ENCODE peak calls at places on chromosomes 13 and 19, in six cellular contexts. One of them, this sample, is unnamed.

GRCh38 chr13:37959284-37959683 is 89.7 kb upstream of the TRPC4 start:
- DNase-seq in uterus: no peak
- DNase-seq in GM12865: no peak
- DNase-seq in astrocyte of the spinal cord: no peak
- DNase-seq in AG04450: no peak
- DNase-seq in GM12864: no peak
- DNase-seq in this sample: no peak

GRCh38 chr19:2952953-2953481 is 8.2 kb upstream of the ZNF77 start:
- DNase-seq in uterus: no peak
- DNase-seq in GM12865: peak; percentile 49
- DNase-seq in astrocyte of the spinal cord: no peak
- DNase-seq in AG04450: no peak
- DNase-seq in GM12864: peak; percentile 59
- DNase-seq in this sample: no peak

GRCh38 chr19:1122972-1123363 is 19.2 kb downstream of the GPX4 start:
- DNase-seq in uterus: peak; percentile 70
- DNase-seq in GM12865: peak; percentile 91
- DNase-seq in astrocyte of the spinal cord: peak; percentile 74
- DNase-seq in AG04450: no peak
- DNase-seq in GM12864: no peak
- DNase-seq in this sample: no peak

GRCh38 chr19:52734340-52734892 is 428 bp downstream of the ZNF611 start:
- DNase-seq in uterus: peak; percentile 21
- DNase-seq in GM12865: no peak
- DNase-seq in astrocyte of the spinal cord: peak; percentile 6
- DNase-seq in AG04450: no peak
- DNase-seq in GM12864: no peak
- DNase-seq in this sample: no peak

GRCh38 chr13:26584713-26585112 is 27.2 kb downstream of the WASF3 start:
- DNase-seq in uterus: no peak
- DNase-seq in GM12865: no peak
- DNase-seq in astrocyte of the spinal cord: peak; percentile 49
- DNase-seq in AG04450: no peak
- DNase-seq in GM12864: no peak
- DNase-seq in this sample: no peak

GRCh38 chr13:74889321-74889720 is 592.6 kb downstream of the TBC1D4 start:
- DNase-seq in uterus: no peak
- DNase-seq in GM12865: no peak
- DNase-seq in astrocyte of the spinal cord: no peak
- DNase-seq in AG04450: no peak
- DNase-seq in GM12864: no peak
- DNase-seq in this sample: no peak

GRCh38 chr13:112941349-112941748 is 27.7 kb upstream of the MCF2L start:
- DNase-seq in uterus: no peak
- DNase-seq in GM12865: no peak
- DNase-seq in astrocyte of the spinal cord: no peak
- DNase-seq in AG04450: no peak
- DNase-seq in GM12864: no peak
- DNase-seq in this sample: no peak

GRCh38 chr19:31127132-31127967 is 221.9 kb downstream of the TSHZ3 start:
- DNase-seq in uterus: peak; percentile 33
- DNase-seq in GM12865: no peak
- DNase-seq in astrocyte of the spinal cord: peak; percentile 98
- DNase-seq in AG04450: peak; percentile 94
- DNase-seq in GM12864: no peak
- DNase-seq in this sample: peak; percentile 93

GRCh38 chr19:6412111-6412999 is 12.3 kb downstream of the KHSRP start:
- DNase-seq in uterus: no peak
- DNase-seq in GM12865: peak; percentile 58
- DNase-seq in astrocyte of the spinal cord: no peak
- DNase-seq in AG04450: no peak
- DNase-seq in GM12864: no peak
- DNase-seq in this sample: no peak

GRCh38 chr13:87680298-87680697 is 9.1 kb downstream of the SLITRK5 start:
- DNase-seq in uterus: no peak
- DNase-seq in GM12865: no peak
- DNase-seq in astrocyte of the spinal cord: peak; percentile 9
- DNase-seq in AG04450: no peak
- DNase-seq in GM12864: no peak
- DNase-seq in this sample: no peak

GRCh38 chr19:772730-773436 is 22.0 kb downstream of the MISP start:
- DNase-seq in uterus: no peak
- DNase-seq in GM12865: no peak
- DNase-seq in astrocyte of the spinal cord: no peak
- DNase-seq in AG04450: no peak
- DNase-seq in GM12864: no peak
- DNase-seq in this sample: no peak

GRCh38 chr13:75875450-75875849 is 239.3 kb downstream of the LMO7 start:
- DNase-seq in uterus: no peak
- DNase-seq in GM12865: no peak
- DNase-seq in astrocyte of the spinal cord: no peak
- DNase-seq in AG04450: no peak
- DNase-seq in GM12864: no peak
- DNase-seq in this sample: no peak

DNA sequence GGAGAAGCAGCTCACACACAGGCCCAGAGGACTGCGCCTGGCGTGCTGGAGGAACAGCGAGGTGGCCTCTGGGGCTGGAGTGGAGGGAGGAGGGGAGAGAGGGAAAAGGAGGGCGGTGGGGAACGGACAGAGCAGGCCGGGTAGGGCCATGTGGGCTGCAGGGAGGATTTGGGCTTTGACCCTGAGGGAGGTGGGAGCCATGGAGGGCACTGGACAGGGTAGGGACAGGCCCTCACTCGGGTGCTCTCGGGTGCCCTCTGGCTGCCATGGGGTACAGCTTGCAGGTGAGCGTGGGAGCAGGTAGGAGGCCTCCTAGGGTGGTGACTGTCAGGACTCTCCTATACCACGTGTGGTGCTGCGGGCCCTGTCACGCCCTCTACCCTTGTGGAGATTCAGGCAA is 22.8 kb downstream of the PLIN4 start:
- DNase-seq in uterus: no peak
- DNase-seq in GM12865: peak; percentile 34
- DNase-seq in astrocyte of the spinal cord: no peak
- DNase-seq in AG04450: no peak
- DNase-seq in GM12864: no peak
- DNase-seq in this sample: no peak
- TF ChIP-seq CTCF in uterus: no peak
- TF ChIP-seq CTCF in GM12865: peak; percentile 47
- TF ChIP-seq CTCF in astrocyte of the spinal cord: peak; percentile 9
- TF ChIP-seq CTCF in AG04450: no peak
- TF ChIP-seq CTCF in GM12864: peak; percentile 83
- TF ChIP-seq CTCF in this sample: no peak

GRCh38 chr19:17448190-17448967 is at the start of gene TMEM221:
- DNase-seq in uterus: peak; percentile 76
- DNase-seq in GM12865: peak; percentile 41
- DNase-seq in astrocyte of the spinal cord: no peak
- DNase-seq in AG04450: no peak
- DNase-seq in GM12864: no peak
- DNase-seq in this sample: no peak
- H3K4me3 ChIP-seq in uterus: peak within 1 kb of the TSS; percentile 34
- H3K4me3 ChIP-seq in GM12865: no peak within 1 kb of the TSS
- H3K4me3 ChIP-seq in astrocyte of the spinal cord: peak within 1 kb of the TSS; percentile 17
- H3K4me3 ChIP-seq in AG04450: peak within 1 kb of the TSS; percentile 46
- H3K4me3 ChIP-seq in GM12864: no peak within 1 kb of the TSS
- H3K4me3 ChIP-seq in this sample: peak within 1 kb of the TSS; percentile 35

DNA sequence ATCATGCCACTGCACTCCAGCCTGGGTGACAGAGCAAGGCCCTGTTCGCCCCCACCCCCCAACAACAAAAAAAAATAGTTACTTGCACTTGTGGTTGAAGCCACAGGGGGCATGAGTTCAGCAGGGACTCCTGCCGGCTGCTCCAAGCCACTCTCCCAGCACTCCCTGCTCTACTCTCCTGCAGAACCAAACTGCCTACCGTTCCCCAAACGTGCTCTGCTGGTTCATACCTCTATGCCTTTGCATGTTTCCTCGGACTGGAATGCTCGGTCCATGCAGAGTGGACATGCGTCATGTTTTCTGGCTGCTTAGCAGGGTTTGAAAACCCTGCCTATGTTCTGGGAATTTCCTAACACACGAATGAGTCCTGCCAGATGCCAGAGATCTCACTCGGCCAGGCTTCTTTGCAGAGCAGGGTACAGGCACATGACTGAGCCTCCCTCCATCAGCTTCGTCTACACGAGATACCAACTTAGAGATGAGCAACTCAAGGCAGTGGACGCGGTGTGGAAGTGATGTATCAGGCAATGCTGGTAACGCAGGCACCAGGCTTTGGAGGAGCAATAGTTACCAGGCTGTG is 8.5 kb upstream of the SLC25A15 start:
- DNase-seq in uterus: no peak
- DNase-seq in GM12865: no peak
- DNase-seq in astrocyte of the spinal cord: peak; percentile 57
- DNase-seq in AG04450: no peak
- DNase-seq in GM12864: no peak
- DNase-seq in this sample: no peak
- TF ChIP-seq CTCF in uterus: no peak
- TF ChIP-seq CTCF in GM12865: no peak
- TF ChIP-seq CTCF in astrocyte of the spinal cord: no peak
- TF ChIP-seq CTCF in AG04450: peak; percentile 21
- TF ChIP-seq CTCF in GM12864: no peak
- TF ChIP-seq CTCF in this sample: no peak

DNA sequence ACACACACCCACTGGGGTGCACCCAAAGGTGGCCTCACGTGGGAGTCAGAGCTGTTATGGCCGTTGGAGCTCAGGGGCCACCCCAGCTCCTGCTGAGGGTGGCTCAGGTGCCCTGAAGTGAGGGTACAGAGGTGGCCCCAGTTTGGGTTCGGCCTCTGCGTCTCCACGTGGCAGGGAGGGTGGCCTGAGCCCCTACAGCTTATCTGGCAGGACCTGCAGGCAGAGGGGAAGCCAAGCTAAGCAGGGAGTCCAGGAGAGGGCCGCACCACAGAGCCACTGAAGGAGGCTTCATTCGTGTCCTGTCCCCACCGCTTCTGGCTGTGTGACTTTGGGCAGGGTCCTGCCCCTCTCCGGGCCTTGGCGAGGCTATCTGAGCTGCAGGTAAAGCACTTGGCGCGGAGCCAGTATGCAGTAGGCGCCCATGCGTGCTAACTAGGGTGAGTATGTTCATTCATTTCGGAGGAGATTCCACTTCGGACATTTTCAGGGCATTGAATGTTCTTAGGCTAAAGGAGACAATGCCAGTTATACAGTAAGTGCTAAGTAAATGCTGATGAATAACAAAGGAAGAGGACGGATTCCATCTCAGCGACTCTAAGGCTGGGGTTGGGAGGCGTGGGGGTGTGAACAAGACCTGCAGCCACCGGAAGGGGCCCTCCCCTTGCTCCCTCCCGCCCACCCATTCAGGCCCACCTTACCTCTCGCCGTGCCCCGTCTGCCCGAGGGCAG is 4.9 kb downstream of the REX1BD start:
- DNase-seq in uterus: no peak
- DNase-seq in GM12865: no peak
- DNase-seq in astrocyte of the spinal cord: no peak
- DNase-seq in AG04450: no peak
- DNase-seq in GM12864: no peak
- DNase-seq in this sample: no peak
- H3K4me3 ChIP-seq in uterus: no peak overlapping the region
- H3K4me3 ChIP-seq in GM12865: peak overlapping the region; percentile 35
- H3K4me3 ChIP-seq in astrocyte of the spinal cord: peak overlapping the region; percentile 7
- H3K4me3 ChIP-seq in AG04450: peak overlapping the region; percentile 45
- H3K4me3 ChIP-seq in GM12864: no peak overlapping the region
- H3K4me3 ChIP-seq in this sample: no peak overlapping the region

This sample was measured in astrocyte of the cerebellum.